ENCODE peak calls at places on chromosomes 16 and 17, in six cellular contexts. X, I, Q, D, E and M are unnamed samples.

GRCh38 chr16:48300391-48300856 is 53.1 kb upstream of the ABCC11 start:
- DNase-seq in X (no peak), I (no peak), Q (peak), D (no peak), E (no peak), M (no peak)

GRCh38 chr17:2796164-2797140 is at the start of gene RAP1GAP2:
- DNase-seq in X (no peak), I (no peak), Q (no peak), D (no peak), E (no peak), M (no peak)

GRCh38 chr17:62703269-62703775 is 75.9 kb downstream of the MRC2 start:
- DNase-seq in X (no peak), I (no peak), Q (no peak), D (no peak), E (no peak), M (no peak)

GRCh38 chr16:88077328-88078108 is 126.3 kb downstream of the BANP start:
- DNase-seq in X (peak), I (no peak), Q (no peak), D (no peak), E (no peak), M (peak)

GRCh38 chr17:3914319-3914685 is 2.0 kb downstream of the P2RX1 start:
- DNase-seq in X (no peak), I (no peak), Q (no peak), D (peak), E (no peak), M (no peak)

GRCh38 chr17:30095507-30096244 is 20.9 kb upstream of the NSRP1 start:
- DNase-seq in X (peak), I (peak), Q (peak), D (peak), E (no peak), M (peak)

GRCh38 chr16:86520317-86521210 is 10.2 kb downstream of the FOXF1 start:
- DNase-seq in X (no peak), I (no peak), Q (no peak), D (no peak), E (no peak), M (no peak)

GRCh38 chr16:48498761-48499600 is 111.0 kb downstream of the N4BP1 start:
- DNase-seq in X (no peak), I (peak), Q (no peak), D (no peak), E (no peak), M (no peak)

GRCh38 chr16:89720520-89720858 is 209 bp downstream of the VPS9D1 start:
- DNase-seq in X (peak), I (peak), Q (no peak), D (no peak), E (no peak), M (no peak)

GRCh38 chr17:31596382-31597323 is 205.2 kb downstream of the RAB11FIP4 start:
- DNase-seq in X (no peak), I (peak), Q (peak), D (peak), E (peak), M (no peak)

GRCh38 chr17:81723651-81724209 is 11.6 kb downstream of the SLC25A10 start:
- DNase-seq in X (no peak), I (no peak), Q (no peak), D (no peak), E (no peak), M (no peak)

GRCh38 chr17:42010898-42011516 is 6.2 kb downstream of the DNAJC7 start:
- DNase-seq in X (peak), I (peak), Q (no peak), D (no peak), E (no peak), M (no peak)

GRCh38 chr16:83967091-83967490 is 953 bp upstream of the NECAB2 start:
- DNase-seq in X (no peak), I (no peak), Q (no peak), D (no peak), E (no peak), M (no peak)

GRCh38 chr16:22751685-22752084 is 62.3 kb upstream of the HS3ST2 start:
- DNase-seq in X (no peak), I (no peak), Q (no peak), D (no peak), E (no peak), M (no peak)

GRCh38 chr16:14456793-14457481 is 173.1 kb downstream of the PARN start:
- DNase-seq in X (no peak), I (no peak), Q (no peak), D (no peak), E (no peak), M (no peak)

GRCh38 chr16:2337431-2338296 is 2.9 kb downstream of the ABCA3 start:
- DNase-seq in X (no peak), I (no peak), Q (no peak), D (no peak), E (no peak), M (no peak)

GRCh38 chr16:2340564-2341455 is at the start of gene ABCA3:
- DNase-seq in X (peak), I (peak), Q (peak), D (peak), E (peak), M (peak)

GRCh38 chr16:2343211-2343610 is 2.7 kb upstream of the ABCA3 start:
- DNase-seq in X (no peak), I (no peak), Q (no peak), D (no peak), E (no peak), M (no peak)

GRCh38 chr16:2339521-2340484 is 725 bp downstream of the ABCA3 start:
- DNase-seq in X (peak), I (peak), Q (no peak), D (no peak), E (no peak), M (peak)

DNA sequence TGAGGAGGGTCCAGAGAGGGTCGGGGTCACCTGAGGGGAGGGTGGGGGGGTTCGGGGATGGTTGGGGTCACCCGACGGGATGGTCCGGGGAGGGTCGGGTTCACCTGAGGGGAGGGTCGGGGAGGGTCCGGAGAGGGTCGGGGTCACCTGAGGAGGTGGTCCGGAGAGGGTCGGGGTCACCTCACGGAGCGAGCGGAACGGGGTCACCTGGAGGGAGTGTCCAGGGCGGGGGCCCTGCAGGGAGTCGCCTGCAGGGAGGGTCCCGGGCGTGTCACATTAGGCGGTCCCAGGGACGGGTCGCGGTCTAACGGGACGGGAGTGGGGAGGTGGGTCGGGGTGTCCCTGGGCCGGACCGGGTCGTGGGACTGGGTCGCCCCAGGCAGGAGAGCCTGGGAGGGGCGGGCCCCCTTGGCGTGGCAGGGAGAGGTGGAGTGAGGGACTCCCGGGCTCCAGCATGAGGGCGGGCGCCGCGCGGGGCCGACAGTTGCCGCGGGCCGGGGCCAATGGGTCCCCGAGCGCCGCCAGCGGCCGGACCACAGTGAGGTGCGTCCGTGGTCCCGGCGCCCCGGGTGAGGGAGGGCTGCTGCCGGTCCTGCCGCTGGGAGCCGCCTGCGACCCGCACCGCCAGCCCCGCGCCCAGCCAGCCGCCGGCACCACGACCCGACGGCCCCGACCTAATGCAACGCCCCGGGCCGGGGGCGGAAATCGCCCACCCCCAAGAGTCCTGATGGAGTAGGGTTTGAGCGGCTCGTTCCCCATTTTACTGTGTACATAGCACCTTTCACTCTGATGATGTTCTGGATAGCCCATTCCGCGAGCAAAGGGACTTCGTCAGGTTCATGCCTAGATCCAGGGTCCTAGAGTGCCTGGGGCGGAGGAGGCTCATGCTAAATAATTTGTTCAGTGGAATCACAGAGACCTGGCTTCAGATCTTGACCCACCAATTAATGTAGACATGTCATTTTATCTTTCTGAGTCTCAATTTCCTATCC is 1.2 kb upstream of the ABCA3 start:
- DNase-seq in X (no peak), I (no peak), Q (no peak), D (no peak), E (no peak), M (no peak)
- TF ChIP-seq JUND in X (no peak), I (no peak), Q (no peak), D (no peak), E (no peak), M (no peak)

GRCh38 chr17:77802811-77803220 is 155.7 kb upstream of the TNRC6C start:
- DNase-seq in X (peak), I (no peak), Q (no peak), D (no peak), E (no peak), M (no peak)
- TF ChIP-seq JUND in X (no peak), I (no peak), Q (no peak), D (no peak), E (no peak), M (no peak)

GRCh38 chr16:78024159-78024558 is 1.8 kb downstream of the CLEC3A start:
- DNase-seq in X (no peak), I (no peak), Q (no peak), D (no peak), E (no peak), M (no peak)

GRCh38 chr16:78022347-78022746 is at the start of gene CLEC3A:
- DNase-seq in X (no peak), I (no peak), Q (no peak), D (no peak), E (no peak), M (peak)

GRCh38 chr16:78028018-78028417 is 5.7 kb downstream of the CLEC3A start:
- DNase-seq in X (no peak), I (no peak), Q (no peak), D (no peak), E (no peak), M (no peak)
- TF ChIP-seq JUND in X (no peak), I (no peak), Q (no peak), D (no peak), E (no peak), M (no peak)

DNA sequence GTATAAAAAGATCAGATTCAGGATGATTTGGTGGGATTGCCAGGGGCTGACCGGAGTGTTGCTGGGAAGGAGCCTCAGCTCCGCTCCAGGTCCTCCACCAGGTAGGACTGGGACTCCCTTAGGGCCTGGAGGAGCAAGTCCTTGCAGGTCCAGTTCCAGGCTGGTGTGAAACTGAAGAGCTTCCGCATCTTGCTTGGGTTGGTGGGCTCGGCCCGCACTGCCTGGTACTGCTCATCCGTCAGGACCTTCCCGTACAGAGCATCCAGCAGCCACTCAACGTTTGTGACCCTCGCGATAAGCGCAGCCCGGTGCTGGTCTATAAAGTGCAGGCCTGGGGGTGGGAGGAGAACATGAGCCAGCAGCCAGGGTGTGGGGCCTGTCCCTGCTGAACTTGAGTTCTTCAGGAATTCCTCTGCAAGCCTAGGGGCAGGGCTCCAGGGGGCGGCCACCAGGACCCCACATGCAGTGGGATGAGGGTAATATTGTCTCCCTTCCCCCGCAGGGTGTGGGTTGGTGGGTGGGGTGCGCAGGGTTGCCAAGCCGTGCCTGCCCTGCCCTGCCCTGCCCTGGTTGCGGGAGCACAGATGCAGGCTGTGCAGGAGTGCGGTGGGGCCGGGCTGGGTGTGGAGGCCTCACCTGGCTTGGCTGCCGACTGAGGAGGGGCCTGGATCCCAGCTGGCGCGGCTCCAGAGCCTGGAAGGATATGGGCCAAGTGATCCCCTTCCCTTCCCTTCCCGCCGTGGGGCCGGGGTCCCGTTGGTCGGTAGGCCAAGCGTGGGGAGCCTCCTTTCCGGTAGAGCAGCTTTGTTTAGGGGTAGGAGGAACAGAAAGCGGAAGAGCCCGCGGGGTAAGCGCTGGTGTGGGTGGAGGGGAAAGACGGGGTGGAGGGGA is 804 bp downstream of the PYCARD start:
- DNase-seq in X (peak), I (no peak), Q (no peak), D (no peak), E (no peak), M (no peak)
- TF ChIP-seq JUND in X (no peak), I (no peak), Q (no peak), D (no peak), E (no peak), M (no peak)

DNA sequence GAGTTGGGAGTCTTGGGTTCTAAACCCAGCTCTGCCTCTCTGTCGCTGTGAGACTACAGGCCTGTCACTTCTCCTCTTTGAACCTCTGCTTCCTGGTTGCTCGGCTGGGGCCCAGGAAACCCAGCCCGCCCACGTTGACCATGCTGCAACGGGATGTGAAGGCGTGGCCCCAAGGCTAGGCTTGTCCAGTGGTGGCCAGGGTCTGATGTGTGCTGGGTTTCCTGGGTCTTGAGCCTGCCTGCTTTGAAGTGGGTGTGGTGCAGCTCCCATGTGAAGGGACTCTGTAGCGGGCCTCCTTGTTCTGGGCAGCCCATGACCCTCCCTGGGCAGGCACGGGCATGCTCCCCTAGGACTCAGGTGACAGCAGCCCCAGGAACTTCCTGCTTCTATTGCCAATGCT is 82.3 kb downstream of the SDR42E1 start:
- DNase-seq in X (no peak), I (no peak), Q (no peak), D (no peak), E (no peak), M (no peak)
- TF ChIP-seq JUND in X (no peak), I (no peak), Q (no peak), D (no peak), E (no peak), M (no peak)

DNA sequence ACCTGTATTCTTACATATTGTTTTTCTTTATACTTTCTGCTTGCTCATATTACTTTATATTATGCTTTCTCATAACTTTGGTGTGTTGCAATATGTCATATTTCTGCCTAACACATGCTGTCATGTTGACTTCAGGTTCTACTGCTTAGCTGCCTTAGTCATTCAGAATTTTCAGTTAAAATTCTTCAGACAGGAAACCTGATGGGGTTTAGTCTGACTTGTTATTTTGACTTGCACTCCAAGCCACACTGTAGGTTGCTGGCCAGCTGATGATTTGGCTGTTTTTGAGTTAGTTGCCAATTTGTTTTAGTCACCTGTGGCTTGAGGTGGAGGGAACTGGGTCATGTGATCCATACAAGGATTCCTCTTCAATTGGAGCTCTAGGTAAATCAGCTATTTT is 315.4 kb downstream of the MAP2K6 start:
- DNase-seq in X (no peak), I (no peak), Q (no peak), D (no peak), E (no peak), M (no peak)
- TF ChIP-seq JUND in X (peak), I (no peak), Q (no peak), D (no peak), E (no peak), M (no peak)

DNA sequence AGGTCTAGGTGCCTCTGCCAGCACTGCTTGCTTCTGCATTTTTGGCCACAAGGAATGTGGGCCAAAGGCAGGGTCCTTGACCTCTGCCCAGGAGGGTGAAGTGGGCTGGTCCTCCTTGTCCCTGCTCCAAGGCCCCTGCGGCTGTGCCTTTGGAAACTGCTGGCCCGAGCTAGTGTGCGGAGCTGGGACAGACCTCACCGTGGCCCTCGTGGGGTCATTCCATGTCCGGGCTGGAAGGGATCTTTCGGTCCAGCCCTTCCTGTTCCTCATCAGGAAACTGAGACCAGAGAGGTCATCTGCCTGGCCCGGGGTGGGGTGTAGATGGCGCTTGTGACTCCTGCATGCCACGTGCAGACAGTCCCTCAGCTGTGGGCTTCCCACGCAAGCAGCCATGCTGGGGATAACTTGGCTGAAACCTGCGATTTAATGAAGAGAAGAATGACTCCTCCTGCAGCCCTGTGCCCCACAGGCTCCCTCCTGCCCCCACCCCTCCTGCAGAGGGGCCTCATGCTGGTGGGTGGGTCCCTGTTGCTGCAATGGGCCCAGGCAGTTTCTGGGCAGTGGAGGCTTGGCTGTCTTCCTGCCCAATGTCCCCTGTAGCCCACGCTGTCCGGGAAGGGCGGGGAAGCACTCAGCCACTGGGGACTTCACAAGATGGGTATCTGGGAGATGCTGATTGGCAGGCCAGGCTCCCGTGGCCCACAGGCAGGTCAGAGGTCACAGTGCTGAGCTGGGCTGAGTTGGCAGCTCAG is 245.2 kb downstream of the SEC14L1 start:
- DNase-seq in X (peak), I (no peak), Q (no peak), D (no peak), E (no peak), M (no peak)
- TF ChIP-seq JUND in X (no peak), I (no peak), Q (no peak), D (no peak), E (no peak), M (no peak)

GRCh38 chr17:73609078-73609477 is 35.2 kb downstream of the SDK2 start:
- DNase-seq in X (no peak), I (no peak), Q (no peak), D (no peak), E (no peak), M (no peak)
- TF ChIP-seq JUND in X (no peak), I (no peak), Q (no peak), D (no peak), E (no peak), M (no peak)

DNA sequence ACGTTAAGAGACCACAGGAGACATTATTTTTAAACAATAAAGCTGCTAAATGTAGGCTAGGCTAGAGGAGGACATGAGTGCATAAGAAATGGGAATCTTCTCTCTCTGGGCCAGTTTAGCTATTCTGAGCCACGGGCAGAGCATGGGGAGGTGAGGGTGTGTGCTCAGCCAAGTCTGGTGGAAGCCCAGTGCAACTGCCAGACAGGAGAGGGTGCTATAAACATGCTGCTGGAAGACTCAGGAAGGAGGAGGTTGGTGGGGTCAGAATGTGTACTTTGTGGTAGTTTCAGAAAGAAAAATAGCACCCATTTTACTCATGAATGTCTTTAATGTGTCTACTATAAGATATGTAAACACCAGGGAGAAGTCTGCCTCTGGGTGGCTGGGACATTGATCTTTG is 5.9 kb upstream of the SDK2 start:
- DNase-seq in X (peak), I (no peak), Q (no peak), D (no peak), E (no peak), M (peak)
- TF ChIP-seq JUND in X (no peak), I (no peak), Q (no peak), D (no peak), E (no peak), M (no peak)